ENCODE peak calls at places on chromosomes 16 and 17, in four cellular contexts. L is H9, C is neuronal stem cell, K is mesendoderm. Y is an unnamed sample.

GRCh38 chr17:50053654-50053960 is 2.3 kb upstream of the ITGA3 start:
- DNase-seq in L (no peak), C (no peak), K (no peak), Y (no peak)

GRCh38 chr17:10121971-10122707 is 76.3 kb downstream of the GAS7 start:
- DNase-seq in L (no peak), C (no peak), K (no peak), Y (no peak)

GRCh38 chr17:10061131-10061581 is 137.2 kb downstream of the GAS7 start:
- DNase-seq in L (no peak), C (no peak), K (no peak), Y (no peak)

GRCh38 chr16:84144859-84145639 is at the start of the genes DNAAF1 and HSDL1:
- DNase-seq in L (peak; percentile 89), C (peak; percentile 95), K (peak; percentile 91), Y (peak; percentile 84)

GRCh38 chr16:69393898-69394849 is 8.4 kb upstream of the TERF2 start:
- DNase-seq in L (no peak), C (no peak), K (no peak), Y (no peak)

GRCh38 chr16:52439171-52439701 is 107.7 kb downstream of the TOX3 start:
- DNase-seq in L (no peak), C (no peak), K (no peak), Y (no peak)

GRCh38 chr17:72733619-72734282 is 358.7 kb downstream of the SLC39A11 start:
- DNase-seq in L (no peak), C (no peak), K (no peak), Y (no peak)

GRCh38 chr17:78780335-78780734 is 1.7 kb downstream of the CYTH1 start:
- DNase-seq in L (no peak), C (no peak), K (no peak), Y (no peak)

GRCh38 chr16:55494994-55495421 is 13.9 kb upstream of the LPCAT2 start:
- DNase-seq in L (peak; percentile 29), C (no peak), K (peak; percentile 66), Y (peak; percentile 47)

GRCh38 chr16:1037023-1037933 is 35.3 kb upstream of the SSTR5 start:
- DNase-seq in L (no peak), C (no peak), K (peak; percentile 55), Y (no peak)

GRCh38 chr16:77443834-77444460 is 9.1 kb upstream of the ADAMTS18 start:
- DNase-seq in L (no peak), C (no peak), K (no peak), Y (no peak)

GRCh38 chr16:22318690-22319358 is 21.6 kb downstream of the POLR3E start:
- DNase-seq in L (peak; percentile 71), C (no peak), K (peak; percentile 49), Y (peak; percentile 10)

GRCh38 chr17:65463242-65463641 is 98.2 kb downstream of the AXIN2 start:
- DNase-seq in L (no peak), C (no peak), K (no peak), Y (peak; percentile 98)

GRCh38 chr17:50203086-50203485 is 1.7 kb upstream of the COL1A1 start:
- DNase-seq in L (no peak), C (no peak), K (no peak), Y (no peak)

GRCh38 chr17:8837438-8838075 is 29.9 kb downstream of the PIK3R6 start:
- DNase-seq in L (no peak), C (no peak), K (no peak), Y (no peak)

GRCh38 chr17:43467981-43468541 is 15.7 kb upstream of the DHX8 start:
- DNase-seq in L (no peak), C (no peak), K (no peak), Y (no peak)

GRCh38 chr16:12531937-12532336 is 271.8 kb downstream of the CPPED1 start:
- DNase-seq in L (no peak), C (no peak), K (no peak), Y (peak; percentile 18)

GRCh38 chr17:42112552-42113176 is at the start of gene DHX58:
- DNase-seq in L (no peak), C (no peak), K (no peak), Y (peak; percentile 79)

GRCh38 chr16:72952404-72953301 is 95.3 kb downstream of the ZFHX3 start:
- DNase-seq in L (no peak), C (no peak), K (no peak), Y (peak; percentile 88)

GRCh38 chr17:72926171-72926570 is 166.3 kb downstream of the SLC39A11 start:
- DNase-seq in L (no peak), C (no peak), K (no peak), Y (no peak)

GRCh38 chr17:77354721-77355455 is 214.1 kb downstream of the SEC14L1 start:
- DNase-seq in L (peak; percentile 36), C (no peak), K (no peak), Y (peak; percentile 98)

GRCh38 chr17:43576563-43577229 is 30.6 kb upstream of the ETV4 start:
- DNase-seq in L (peak; percentile 92), C (peak; percentile 89), K (peak; percentile 90), Y (peak; percentile 72)

GRCh38 chr17:6052926-6053325 is 17.3 kb upstream of the WSCD1 start:
- DNase-seq in L (no peak), C (no peak), K (no peak), Y (no peak)

GRCh38 chr17:1580979-1581676 is 18.5 kb upstream of the PITPNA start:
- DNase-seq in L (no peak), C (no peak), K (no peak), Y (no peak)

GRCh38 chr17:82874011-82874835 is 34.4 kb upstream of the ZNF750 start:
- DNase-seq in L (no peak), C (no peak), K (no peak), Y (peak; percentile 91)

GRCh38 chr17:17837380-17837821 is 615 bp upstream of the SREBF1 start:
- DNase-seq in L (peak; percentile 84), C (no peak), K (peak; percentile 96), Y (peak; percentile 46)

GRCh38 chr17:81096741-81097133 is 61.8 kb downstream of the BAIAP2 start:
- DNase-seq in L (no peak), C (no peak), K (no peak), Y (no peak)

GRCh38 chr17:17134051-17134951 is 71.8 kb downstream of the PLD6 start:
- DNase-seq in L (no peak), C (no peak), K (no peak), Y (no peak)

GRCh38 chr17:32483451-32484019 is 3.3 kb upstream of the CDK5R1 start:
- DNase-seq in L (peak; percentile 92), C (peak; percentile 62), K (peak; percentile 97), Y (no peak)

GRCh38 chr17:57532556-57532955 is 212.5 kb downstream of the CCDC182 start:
- DNase-seq in L (no peak), C (no peak), K (no peak), Y (no peak)

GRCh38 chr16:85227924-85228462 is 115.7 kb upstream of the CIBAR2 start:
- DNase-seq in L (no peak), C (no peak), K (peak; percentile 83), Y (no peak)

GRCh38 chr17:4715071-4715749 is 4.8 kb downstream of the ARRB2 start:
- DNase-seq in L (no peak), C (no peak), K (no peak), Y (no peak)

GRCh38 chr17:53088501-53088900 is 734.2 kb upstream of the KIF2B start:
- DNase-seq in L (no peak), C (no peak), K (no peak), Y (no peak)

GRCh38 chr17:41437769-41438168 is 3.0 kb downstream of the KRT38 start:
- DNase-seq in L (no peak), C (no peak), K (no peak), Y (no peak)

GRCh38 chr16:57245472-57246113 is 534 bp downstream of the ARL2BP start:
- DNase-seq in L (no peak), C (no peak), K (no peak), Y (peak; percentile 40)

GRCh38 chr16:11094838-11095565 is 150.6 kb downstream of the CLEC16A start:
- DNase-seq in L (no peak), C (no peak), K (no peak), Y (no peak)
- H3K9ac ChIP-seq in L (no peak overlapping the region), C (no peak overlapping the region), K (no peak overlapping the region), Y (no peak overlapping the region)

DNA sequence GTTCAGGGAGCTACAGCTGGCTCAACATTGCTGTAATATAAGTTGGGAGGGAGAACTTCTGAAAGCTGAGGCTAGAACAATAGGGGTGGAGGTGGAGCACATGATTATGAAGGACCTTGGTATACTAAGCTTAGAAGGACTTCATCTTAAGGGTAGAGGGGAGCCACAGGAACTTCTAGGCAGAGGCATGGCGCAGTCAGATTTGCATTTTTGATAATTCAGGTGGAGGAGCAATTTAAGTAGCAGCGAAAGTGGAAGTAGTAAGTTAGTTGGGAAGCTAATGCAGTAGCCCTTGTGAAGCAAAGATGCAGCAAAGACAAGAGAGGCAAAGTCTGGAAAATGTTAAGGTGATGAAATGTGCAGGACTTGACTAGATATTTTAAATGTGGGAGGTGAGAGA is 144.1 kb downstream of the SPECC1 start:
- DNase-seq in L (no peak), C (no peak), K (no peak), Y (no peak)
- H2BK5ac ChIP-seq in L (no peak overlapping the region), C (no peak overlapping the region), K (no peak overlapping the region), Y (no peak overlapping the region)

GRCh38 chr16:66894055-66894454 is 13.7 kb downstream of the PDP2 start:
- DNase-seq in L (no peak), C (no peak), K (no peak), Y (no peak)

GRCh38 chr16:66895697-66895995 is 15.3 kb downstream of the PDP2 start:
- DNase-seq in L (no peak), C (no peak), K (no peak), Y (no peak)

GRCh38 chr16:66898207-66898606 is 17.9 kb downstream of the PDP2 start:
- DNase-seq in L (no peak), C (no peak), K (no peak), Y (no peak)

GRCh38 chr16:66895999-66896398 is 15.7 kb downstream of the PDP2 start:
- DNase-seq in L (no peak), C (no peak), K (no peak), Y (no peak)

DNA sequence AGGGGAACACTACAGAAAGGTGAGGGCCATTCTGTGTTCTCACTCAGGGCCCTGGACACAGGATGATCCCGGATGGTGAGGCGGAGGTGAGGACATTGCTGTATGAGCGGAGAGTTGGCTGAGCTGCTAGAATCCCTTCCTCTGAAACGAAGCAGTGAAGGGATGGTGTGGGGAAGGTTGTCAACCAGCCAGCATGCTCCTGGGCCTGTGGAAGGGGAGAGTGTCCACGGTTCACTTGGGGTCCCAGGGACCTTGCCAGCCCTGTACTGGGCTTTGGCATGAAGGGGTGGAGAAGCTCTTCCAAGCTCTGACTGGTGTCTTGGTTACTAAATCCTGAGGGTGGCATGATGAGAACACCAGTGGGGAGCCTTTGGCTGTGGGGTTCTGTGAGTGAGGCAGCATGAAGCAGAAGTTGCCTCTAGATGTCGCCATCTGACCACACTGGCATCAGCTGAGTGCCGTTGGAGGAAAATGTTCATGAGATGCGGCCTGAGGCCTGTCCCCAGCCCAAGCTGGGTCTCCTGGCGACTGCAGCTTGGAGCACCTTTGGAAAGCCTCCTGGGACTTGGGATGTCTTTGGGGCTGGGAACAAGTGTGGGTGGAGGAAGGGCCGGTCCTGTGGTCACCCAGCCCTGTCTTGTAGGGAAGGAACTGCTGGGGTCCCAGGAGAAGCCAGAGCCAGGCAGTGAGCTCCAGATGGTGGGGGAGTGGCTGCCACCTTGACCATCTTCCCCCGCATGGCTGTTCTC is 14.8 kb downstream of the PDP2 start:
- DNase-seq in L (peak; percentile 69), C (peak; percentile 48), K (peak; percentile 76), Y (peak; percentile 42)
- H2AK5ac ChIP-seq in L (no peak overlapping the region), C (no peak overlapping the region), K (no peak overlapping the region), Y (no peak overlapping the region)

DNA sequence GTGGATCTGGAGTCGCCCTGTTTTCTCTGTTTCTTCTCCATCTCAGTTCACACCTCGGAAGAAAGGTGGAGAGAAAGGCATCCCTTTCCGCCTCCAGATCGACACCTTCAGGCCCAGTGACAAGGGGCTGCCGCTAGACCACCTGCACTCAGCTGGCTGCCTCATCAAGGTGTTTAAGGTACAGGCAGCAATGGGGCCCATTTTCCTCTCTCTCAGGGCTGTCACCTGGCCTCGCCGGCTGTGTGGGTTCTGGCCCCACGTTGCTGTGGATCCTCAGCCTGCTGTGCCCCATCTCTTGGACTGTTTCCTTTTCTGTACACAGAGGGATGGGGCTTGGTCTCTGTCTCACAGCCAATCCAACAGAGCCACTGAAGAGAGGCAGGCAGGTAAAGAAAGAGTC is 17.4 kb upstream of the STAC2 start:
- DNase-seq in L (no peak), C (no peak), K (no peak), Y (no peak)
- H3K9ac ChIP-seq in L (no peak overlapping the region), C (no peak overlapping the region), K (no peak overlapping the region), Y (no peak overlapping the region)